ENCODE peak calls at places on chromosomes 16 and 17, in nine cellular contexts. One of them, this sample, is unnamed.

GRCh38 chr16:83870830-83871229 is 28.1 kb upstream of the MLYCD start:
- DNase-seq in RWPE1: no peak
- DNase-seq in cardiac muscle cell: no peak
- DNase-seq in NCI-H345: no peak
- DNase-seq in lung: no peak
- DNase-seq in LoVo: no peak
- DNase-seq in HuH-7: no peak
- DNase-seq in heart left ventricle: no peak
- DNase-seq in anterior cingulate cortex: no peak
- DNase-seq in this sample: no peak

GRCh38 chr16:56773531-56773930 is 43.6 kb downstream of the NUP93 start:
- DNase-seq in RWPE1: no peak
- DNase-seq in cardiac muscle cell: no peak
- DNase-seq in NCI-H345: no peak
- DNase-seq in lung: no peak
- DNase-seq in LoVo: no peak
- DNase-seq in HuH-7: no peak
- DNase-seq in heart left ventricle: no peak
- DNase-seq in anterior cingulate cortex: no peak
- DNase-seq in this sample: no peak

GRCh38 chr16:88646345-88647034 is 4.4 kb downstream of the CYBA start:
- DNase-seq in RWPE1: no peak
- DNase-seq in cardiac muscle cell: no peak
- DNase-seq in NCI-H345: no peak
- DNase-seq in lung: no peak
- DNase-seq in LoVo: no peak
- DNase-seq in HuH-7: no peak
- DNase-seq in heart left ventricle: peak; percentile 13
- DNase-seq in anterior cingulate cortex: no peak
- DNase-seq in this sample: no peak

GRCh38 chr17:68375566-68375965 is 81.7 kb downstream of the WIPI1 start:
- DNase-seq in RWPE1: no peak
- DNase-seq in cardiac muscle cell: no peak
- DNase-seq in NCI-H345: no peak
- DNase-seq in lung: no peak
- DNase-seq in LoVo: no peak
- DNase-seq in HuH-7: no peak
- DNase-seq in heart left ventricle: no peak
- DNase-seq in anterior cingulate cortex: no peak
- DNase-seq in this sample: no peak

GRCh38 chr16:29729116-29729521 is 16.7 kb downstream of the C16orf54 start:
- DNase-seq in RWPE1: peak; percentile 60
- DNase-seq in cardiac muscle cell: peak; percentile 68
- DNase-seq in NCI-H345: peak; percentile 45
- DNase-seq in lung: no peak
- DNase-seq in LoVo: peak; percentile 51
- DNase-seq in HuH-7: peak; percentile 71
- DNase-seq in heart left ventricle: no peak
- DNase-seq in anterior cingulate cortex: no peak
- DNase-seq in this sample: no peak

GRCh38 chr17:80101160-80101945 is at the start of gene GAA:
- DNase-seq in RWPE1: peak; percentile 88
- DNase-seq in cardiac muscle cell: peak; percentile 89
- DNase-seq in NCI-H345: peak; percentile 93
- DNase-seq in lung: peak; percentile 81
- DNase-seq in LoVo: peak; percentile 90
- DNase-seq in HuH-7: peak; percentile 99
- DNase-seq in heart left ventricle: peak; percentile 89
- DNase-seq in anterior cingulate cortex: peak; percentile 80
- DNase-seq in this sample: peak; percentile 53

GRCh38 chr17:8623591-8623990 is 6.9 kb downstream of the MYH10 start:
- DNase-seq in RWPE1: no peak
- DNase-seq in cardiac muscle cell: peak; percentile 63
- DNase-seq in NCI-H345: no peak
- DNase-seq in lung: no peak
- DNase-seq in LoVo: no peak
- DNase-seq in HuH-7: no peak
- DNase-seq in heart left ventricle: no peak
- DNase-seq in anterior cingulate cortex: no peak
- DNase-seq in this sample: no peak

GRCh38 chr17:48441231-48441711 is 11.3 kb upstream of the SKAP1 start:
- DNase-seq in RWPE1: no peak
- DNase-seq in cardiac muscle cell: peak; percentile 17
- DNase-seq in NCI-H345: no peak
- DNase-seq in lung: no peak
- DNase-seq in LoVo: no peak
- DNase-seq in HuH-7: no peak
- DNase-seq in heart left ventricle: no peak
- DNase-seq in anterior cingulate cortex: no peak
- DNase-seq in this sample: peak; percentile 20

GRCh38 chr16:57985204-57986121 is 14.5 kb upstream of the CNGB1 start:
- DNase-seq in RWPE1: no peak
- DNase-seq in cardiac muscle cell: no peak
- DNase-seq in NCI-H345: no peak
- DNase-seq in lung: no peak
- DNase-seq in LoVo: no peak
- DNase-seq in HuH-7: no peak
- DNase-seq in heart left ventricle: no peak
- DNase-seq in anterior cingulate cortex: no peak
- DNase-seq in this sample: no peak

GRCh38 chr17:2551928-2552327 is 40.2 kb upstream of the METTL16 start:
- DNase-seq in RWPE1: no peak
- DNase-seq in cardiac muscle cell: no peak
- DNase-seq in NCI-H345: no peak
- DNase-seq in lung: no peak
- DNase-seq in LoVo: no peak
- DNase-seq in HuH-7: no peak
- DNase-seq in heart left ventricle: no peak
- DNase-seq in anterior cingulate cortex: no peak
- DNase-seq in this sample: no peak

GRCh38 chr17:44792276-44792675 is 33.5 kb downstream of the ADAM11 start:
- DNase-seq in RWPE1: no peak
- DNase-seq in cardiac muscle cell: peak; percentile 35
- DNase-seq in NCI-H345: no peak
- DNase-seq in lung: no peak
- DNase-seq in LoVo: no peak
- DNase-seq in HuH-7: no peak
- DNase-seq in heart left ventricle: no peak
- DNase-seq in anterior cingulate cortex: no peak
- DNase-seq in this sample: peak; percentile 47

GRCh38 chr16:30922960-30923535 is 324 bp upstream of the FBXL19 start:
- DNase-seq in RWPE1: peak; percentile 97
- DNase-seq in cardiac muscle cell: peak; percentile 100
- DNase-seq in NCI-H345: peak; percentile 100
- DNase-seq in lung: peak; percentile 100
- DNase-seq in LoVo: peak; percentile 99
- DNase-seq in HuH-7: peak; percentile 90
- DNase-seq in heart left ventricle: peak; percentile 100
- DNase-seq in anterior cingulate cortex: peak; percentile 99
- DNase-seq in this sample: peak; percentile 99

GRCh38 chr16:19284207-19284606 is 1.3 kb upstream of the CLEC19A start:
- DNase-seq in RWPE1: peak; percentile 73
- DNase-seq in cardiac muscle cell: no peak
- DNase-seq in NCI-H345: no peak
- DNase-seq in lung: peak; percentile 68
- DNase-seq in LoVo: peak; percentile 62
- DNase-seq in HuH-7: no peak
- DNase-seq in heart left ventricle: no peak
- DNase-seq in anterior cingulate cortex: peak; percentile 29
- DNase-seq in this sample: peak; percentile 75

GRCh38 chr17:35817196-35817595 is 7.9 kb downstream of the TAF15 start:
- DNase-seq in RWPE1: no peak
- DNase-seq in cardiac muscle cell: no peak
- DNase-seq in NCI-H345: no peak
- DNase-seq in lung: no peak
- DNase-seq in LoVo: no peak
- DNase-seq in HuH-7: no peak
- DNase-seq in heart left ventricle: no peak
- DNase-seq in anterior cingulate cortex: no peak
- DNase-seq in this sample: no peak

GRCh38 chr17:82238562-82239201 is 9.8 kb downstream of the SLC16A3 start:
- DNase-seq in RWPE1: peak; percentile 75
- DNase-seq in cardiac muscle cell: peak; percentile 84
- DNase-seq in NCI-H345: no peak
- DNase-seq in lung: peak; percentile 91
- DNase-seq in LoVo: no peak
- DNase-seq in HuH-7: no peak
- DNase-seq in heart left ventricle: peak; percentile 81
- DNase-seq in anterior cingulate cortex: peak; percentile 44
- DNase-seq in this sample: peak; percentile 90

GRCh38 chr17:42623732-42624596 is 14.5 kb downstream of the TUBG1 start:
- DNase-seq in RWPE1: peak; percentile 92
- DNase-seq in cardiac muscle cell: no peak
- DNase-seq in NCI-H345: no peak
- DNase-seq in lung: no peak
- DNase-seq in LoVo: peak; percentile 43
- DNase-seq in HuH-7: no peak
- DNase-seq in heart left ventricle: no peak
- DNase-seq in anterior cingulate cortex: no peak
- DNase-seq in this sample: peak; percentile 31